ENCODE peak calls at places on chromosomes 5 and 9, in five cellular contexts. P is uterus, V is neural progenitor cell, R is keratinocyte, C is lung. Y is an unnamed sample.

GRCh38 chr5:133108481-133108921 is 56.7 kb downstream of the HSPA4 start:
- DNase-seq in R (no peak), P (no peak), C (no peak), V (no peak), Y (no peak)

GRCh38 chr5:40409600-40409999 is 270.1 kb upstream of the PTGER4 start:
- DNase-seq in C (no peak), R (no peak), P (no peak), V (no peak), Y (no peak)

GRCh38 chr5:123807177-123807900 is 295.4 kb downstream of the CSNK1G3 start:
- DNase-seq in C (no peak), V (peak; percentile 56), P (no peak), R (no peak), Y (no peak)

GRCh38 chr5:158992104-158992740 is 107.5 kb downstream of the EBF1 start:
- DNase-seq in R (no peak), C (no peak), P (no peak), V (no peak), Y (no peak)

GRCh38 chr9:2157277-2158105 is 142.3 kb downstream of the SMARCA2 start:
- DNase-seq in R (no peak), V (peak; percentile 30), P (peak; percentile 34), C (peak; percentile 43), Y (no peak)

GRCh38 chr5:111553889-111554288 is 41.6 kb upstream of the STARD4 start:
- DNase-seq in P (no peak), R (no peak), C (no peak), V (no peak), Y (no peak)

GRCh38 chr9:116653580-116654355 is 33.3 kb upstream of the TRIM32 start:
- DNase-seq in V (peak; percentile 8), P (no peak), C (no peak), R (no peak), Y (no peak)

GRCh38 chr9:91905958-91906585 is 44.0 kb downstream of the ROR2 start:
- DNase-seq in R (no peak), C (no peak), V (no peak), P (no peak), Y (no peak)

DNA sequence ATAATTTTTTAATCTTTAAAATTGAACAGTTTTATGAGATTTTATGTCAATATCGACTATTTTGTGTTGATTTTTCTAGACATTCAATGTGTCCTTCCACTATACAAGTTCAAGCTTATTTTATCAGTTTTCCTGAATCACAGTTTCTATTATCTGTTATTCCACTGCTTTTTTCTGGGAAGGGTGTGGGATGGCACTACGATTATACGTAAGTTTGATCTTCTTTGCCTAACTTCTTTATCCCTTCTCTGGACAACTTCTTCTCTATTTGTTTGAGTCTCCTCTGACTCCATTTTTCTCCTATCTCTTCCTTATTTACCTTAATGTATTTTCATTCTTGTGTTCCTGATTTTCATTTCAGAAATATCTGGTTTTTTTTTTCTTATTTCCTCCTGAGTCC is 24.5 kb downstream of the TBC1D9B start:
- DNase-seq in C (no peak), P (no peak), R (no peak), V (no peak), Y (no peak)
- H3K9me3 ChIP-seq in C (peaks cover 7% of the 10 kb centered on the region), P (no peaks in the 10 kb centered on the region), R (peaks cover 10% of the 10 kb centered on the region), V (peaks cover 15% of the 10 kb centered on the region), Y (no peaks in the 10 kb centered on the region)

GRCh38 chr5:43940562-43940961 is 337.6 kb downstream of the NNT start:
- DNase-seq in C (no peak), R (no peak), V (no peak), P (no peak), Y (no peak)

DNA sequence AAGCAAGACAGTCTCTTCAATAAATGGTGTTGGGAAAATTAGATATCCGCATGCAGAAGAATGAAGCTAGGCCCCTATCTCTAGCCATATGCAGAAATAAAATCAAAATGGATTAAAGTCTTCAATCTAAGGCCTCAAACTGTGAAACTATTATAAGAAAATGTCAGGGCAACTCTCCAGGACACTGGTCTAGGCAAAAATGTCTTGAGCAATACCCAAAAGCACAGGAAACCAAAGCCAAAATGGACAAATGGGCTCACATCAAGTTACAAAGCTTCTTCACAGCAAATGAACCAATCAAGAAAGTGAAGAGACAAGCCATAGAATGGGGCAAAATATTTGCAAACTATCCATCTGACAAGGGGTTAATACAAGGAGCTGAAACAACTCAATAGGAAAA is 338.8 kb downstream of the NNT start:
- DNase-seq in C (no peak), V (no peak), P (no peak), R (no peak), Y (no peak)
- H3K9me3 ChIP-seq in C (peaks cover 8% of the 10 kb centered on the region), V (no peaks in the 10 kb centered on the region), P (no peaks in the 10 kb centered on the region), R (no peaks in the 10 kb centered on the region), Y (no peaks in the 10 kb centered on the region)

DNA sequence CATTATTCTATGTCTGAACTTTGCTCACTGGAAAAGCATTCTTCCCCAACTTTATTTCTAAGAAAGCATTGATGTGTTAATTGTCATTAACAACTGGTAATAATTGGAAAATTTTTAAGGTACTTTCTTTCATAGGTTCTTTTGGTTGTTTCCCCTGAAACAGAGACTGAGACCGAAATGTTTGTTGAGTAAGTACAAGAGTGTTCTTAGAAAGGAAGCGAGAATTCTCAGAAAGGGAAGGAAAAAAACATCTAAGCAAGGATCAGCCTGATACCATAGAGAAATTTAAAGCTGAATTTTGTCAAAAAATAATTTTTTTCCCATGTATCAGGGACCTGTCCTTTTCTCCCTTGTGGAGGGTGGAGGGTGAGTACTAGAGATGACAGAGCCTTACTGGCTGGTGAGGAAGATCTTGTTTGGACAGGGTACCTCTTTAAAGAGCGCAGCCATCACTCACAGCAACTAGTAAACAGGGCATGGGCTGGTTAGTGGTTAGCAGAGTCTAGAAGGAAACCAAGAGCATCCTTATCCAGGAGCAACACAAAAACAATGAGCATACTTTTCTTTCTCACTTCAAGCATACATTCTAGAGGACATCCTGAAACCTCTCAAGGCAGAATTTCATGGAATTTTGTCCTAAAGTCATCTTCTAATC is 898.5 kb downstream of the DNAH5 start:
- DNase-seq in V (no peak), C (no peak), P (no peak), R (no peak), Y (no peak)
- H3K9me3 ChIP-seq in V (no peaks in the 10 kb centered on the region), C (peaks cover 5% of the 10 kb centered on the region), P (no peaks in the 10 kb centered on the region), R (no peaks in the 10 kb centered on the region), Y (no peaks in the 10 kb centered on the region)

GRCh38 chr9:113409481-113409880 is 994 bp downstream of the POLE3 start:
- DNase-seq in V (peak; percentile 19), P (no peak), R (no peak), C (no peak), Y (no peak)

GRCh38 chr9:113409883-113410206 is 630 bp downstream of the POLE3 start:
- DNase-seq in P (no peak), R (no peak), C (no peak), V (no peak), Y (no peak)

GRCh38 chr9:113416149-113416726 is 5.7 kb downstream of the C9orf43 start:
- DNase-seq in P (no peak), V (no peak), C (no peak), R (no peak), Y (no peak)

DNA sequence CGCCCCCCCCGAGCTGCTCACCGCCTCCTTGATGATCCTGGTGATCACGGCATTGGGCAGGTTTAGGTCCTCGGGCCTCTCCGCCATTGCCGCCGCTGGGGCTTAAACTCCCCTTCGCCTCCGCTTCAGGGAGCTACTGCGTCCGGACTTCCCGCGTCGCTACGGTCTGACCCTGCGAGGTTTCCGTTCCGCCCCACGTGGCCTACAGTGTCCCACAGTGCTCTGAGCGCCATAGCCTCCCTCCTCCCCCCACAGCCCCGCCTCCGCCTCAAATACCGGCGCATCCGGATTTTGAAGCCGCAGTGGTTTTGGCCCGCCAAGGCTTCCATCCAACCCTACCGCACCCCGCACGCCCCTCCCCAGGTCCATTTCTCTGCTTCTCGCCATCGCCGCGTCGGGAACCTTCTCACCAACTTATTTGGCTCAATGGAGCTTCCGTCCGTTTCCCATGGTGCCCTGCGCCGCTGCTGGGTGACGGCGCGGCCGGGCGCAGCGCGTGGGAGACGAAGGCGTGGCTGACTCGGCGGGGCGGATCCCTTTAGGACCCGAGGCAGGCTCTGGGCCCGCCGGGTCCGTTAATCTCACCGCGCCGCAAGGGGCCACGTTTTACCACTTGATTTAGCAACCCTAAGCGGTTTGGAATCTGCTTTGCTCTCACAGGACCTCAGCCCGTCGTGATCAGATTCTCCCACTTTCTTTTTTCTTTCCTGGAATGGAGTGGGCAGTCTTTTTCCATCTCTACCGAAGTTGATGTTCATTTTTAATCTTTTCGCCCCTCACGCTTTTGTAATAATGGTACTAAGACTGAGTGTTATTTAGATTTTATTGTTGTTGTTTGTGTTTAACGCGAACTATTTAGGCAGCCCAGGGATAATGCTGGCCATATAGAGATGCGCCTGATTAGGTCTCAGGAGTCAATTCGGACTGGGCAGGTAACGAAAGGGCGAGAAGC is at the start of the genes C9orf43 and POLE3:
- DNase-seq in P (peak; percentile 95), R (peak; percentile 45), V (peak; percentile 97), C (peak; percentile 94), Y (peak; percentile 89)
- H3K9me3 ChIP-seq in P (no peaks in the 10 kb centered on the region), R (no peaks in the 10 kb centered on the region), V (no peaks in the 10 kb centered on the region), C (no peaks in the 10 kb centered on the region), Y (no peaks in the 10 kb centered on the region)

GRCh38 chr9:86193088-86193487 is 66.4 kb downstream of the C9orf153 start:
- DNase-seq in R (no peak), P (no peak), V (no peak), C (no peak), Y (no peak)
- H3K9me3 ChIP-seq in R (peaks cover 4% of the 10 kb centered on the region), P (no peaks in the 10 kb centered on the region), V (no peaks in the 10 kb centered on the region), C (peaks cover 8% of the 10 kb centered on the region), Y (no peaks in the 10 kb centered on the region)

DNA sequence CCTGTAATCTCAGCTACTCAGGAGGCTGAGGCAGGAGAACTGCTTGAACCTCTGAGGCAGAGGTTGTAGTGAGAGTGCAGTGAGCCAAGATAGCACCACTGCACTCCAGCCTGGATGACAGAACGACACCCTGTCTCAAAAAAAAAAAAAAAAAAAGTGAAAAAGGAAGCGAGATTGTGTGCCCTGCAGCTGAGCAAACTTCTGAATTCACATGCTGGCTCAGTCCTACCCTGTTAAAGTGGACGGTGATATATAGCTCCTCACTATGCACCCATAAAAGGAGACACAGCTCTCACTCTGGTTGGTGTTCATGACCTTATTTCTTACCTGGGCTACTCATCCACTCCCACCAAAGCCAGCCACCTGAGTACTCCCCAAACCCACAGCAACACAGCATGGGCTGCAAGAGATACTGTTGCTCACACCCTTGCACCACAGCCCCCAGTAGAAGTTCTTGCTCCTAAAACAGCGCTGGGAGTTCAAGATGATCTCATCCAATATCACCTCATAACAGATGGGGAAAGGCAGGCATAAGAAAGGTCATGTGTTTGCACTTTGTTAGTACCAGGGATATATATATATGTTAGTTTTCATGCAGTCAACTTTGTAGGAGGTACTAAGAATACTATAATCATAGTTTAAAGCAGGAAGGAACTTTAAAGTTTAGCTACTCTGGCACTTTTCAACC is 4.1 kb downstream of the TTLL11 start:
- DNase-seq in C (no peak), V (no peak), R (no peak), P (no peak), Y (no peak)
- H3K9me3 ChIP-seq in C (no peaks in the 10 kb centered on the region), V (no peaks in the 10 kb centered on the region), R (no peaks in the 10 kb centered on the region), P (no peaks in the 10 kb centered on the region), Y (no peaks in the 10 kb centered on the region)

DNA sequence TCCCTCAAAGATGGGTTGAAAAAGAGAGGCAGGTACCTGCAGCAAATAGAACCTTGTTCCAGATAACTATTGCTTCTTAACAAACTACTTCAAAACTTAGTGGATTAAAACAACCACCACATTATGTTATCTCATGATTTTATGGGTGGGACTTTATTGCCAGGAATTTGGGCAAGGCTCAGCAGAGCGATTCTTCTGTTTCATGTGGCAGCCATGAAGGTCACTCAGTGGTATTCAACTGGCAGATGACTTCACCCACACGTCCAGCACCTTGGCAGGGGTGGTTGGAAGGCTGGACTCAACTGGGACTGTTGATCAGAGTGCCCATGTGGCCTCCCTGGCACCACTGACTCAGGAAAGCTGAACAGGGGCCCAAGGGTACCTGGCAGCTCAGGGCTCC is 112.0 kb downstream of the HSD17B3 start:
- DNase-seq in R (no peak), P (no peak), C (no peak), V (no peak), Y (no peak)
- H3K9me3 ChIP-seq in R (peaks cover 2% of the 10 kb centered on the region), P (no peaks in the 10 kb centered on the region), C (peaks cover 11% of the 10 kb centered on the region), V (no peaks in the 10 kb centered on the region), Y (no peaks in the 10 kb centered on the region)

Y was measured in T-helper 17 cell.